ENCODE peak calls at places on chromosome 1, in nine cellular contexts. R is stimulated activated CD8-positive, alpha-beta memory T cell treated with anti-CD3 and anti-CD28 coated beads, Interleukin-15, amount 100 ng/mL, for 24 hours; S is left ventricle myocardium inferior; L is cardiac muscle cell; W is activated T-cell treated with anti-CD3 and anti-CD28 coated beads, Interleukin-2, amount 50 U/mL, for 4 hours; Y is left ventricle myocardium superior; H is heart right ventricle; I is HCEC 1CT; G is WERI-Rb-1. M is an unnamed sample.

GRCh38 chr1:228048120-228048519 is 34.4 kb upstream of the ARF1 start:
- DNase-seq in S (no peak), H (no peak), G (no peak), L (no peak), I (no peak), R (no peak), Y (peak; percentile 10), W (no peak), M (no peak)

GRCh38 chr1:231806623-231807470 is 180.3 kb downstream of the DISC1 start:
- DNase-seq in R (no peak), Y (peak; percentile 60), L (peak; percentile 81), S (peak; percentile 34), H (no peak), G (peak; percentile 84), I (peak; percentile 9), W (no peak), M (peak; percentile 70)

GRCh38 chr1:178267646-178268094 is 173.8 kb downstream of the RASAL2 start:
- DNase-seq in L (no peak), W (no peak), I (peak; percentile 65), G (no peak), R (no peak), H (no peak), Y (no peak), S (no peak), M (no peak)

GRCh38 chr1:64686828-64687724 is 57.8 kb upstream of the RAVER2 start:
- DNase-seq in I (peak; percentile 66), R (no peak), S (no peak), H (peak; percentile 19), Y (no peak), L (peak; percentile 45), W (no peak), G (peak; percentile 16), M (no peak)

GRCh38 chr1:156420209-156421061 is 51.4 kb downstream of the RHBG start:
- DNase-seq in I (no peak), H (no peak), G (no peak), W (peak; percentile 36), S (no peak), Y (no peak), L (no peak), R (no peak), M (no peak)

GRCh38 chr1:29903767-29904166 is 667.4 kb downstream of the PTPRU start:
- DNase-seq in S (no peak), W (no peak), L (no peak), I (no peak), R (no peak), H (no peak), G (no peak), Y (no peak), M (no peak)

GRCh38 chr1:53022179-53022578 is 39.8 kb upstream of the PODN start:
- DNase-seq in L (no peak), I (no peak), Y (no peak), G (no peak), H (no peak), S (no peak), R (no peak), W (no peak), M (no peak)

GRCh38 chr1:87449348-87449963 is 120.8 kb downstream of the LMO4 start:
- DNase-seq in S (peak; percentile 36), I (no peak), Y (peak; percentile 43), R (no peak), L (peak; percentile 42), H (peak; percentile 76), W (no peak), G (no peak), M (no peak)

GRCh38 chr1:163171826-163172225 is 30.9 kb downstream of the RGS5 start:
- DNase-seq in Y (no peak), R (no peak), H (no peak), G (no peak), I (no peak), S (no peak), L (no peak), W (no peak), M (no peak)

GRCh38 chr1:157105988-157106812 is 6.6 kb upstream of the ETV3L start:
- DNase-seq in W (no peak), R (no peak), Y (peak; percentile 48), L (no peak), I (peak; percentile 92), G (peak; percentile 57), H (peak; percentile 23), S (no peak), M (no peak)

GRCh38 chr1:109493227-109493626 is 667 bp upstream of the CYB561D1 start:
- DNase-seq in I (no peak), L (no peak), Y (no peak), G (no peak), R (no peak), W (no peak), S (no peak), H (no peak), M (no peak)

GRCh38 chr1:152110365-152110859 is 4.8 kb downstream of the TCHH start:
- DNase-seq in G (peak; percentile 34), H (no peak), Y (peak; percentile 34), W (no peak), R (no peak), S (peak; percentile 15), I (peak; percentile 67), L (no peak), M (peak; percentile 70)

GRCh38 chr1:46220808-46221207 is 17.7 kb downstream of the LURAP1 start:
- DNase-seq in R (no peak), W (no peak), L (no peak), Y (no peak), G (peak; percentile 32), I (no peak), S (no peak), H (no peak), M (no peak)

GRCh38 chr1:242886137-242886536 is 361.6 kb upstream of the PLD5 start:
- DNase-seq in I (no peak), G (no peak), L (no peak), H (no peak), Y (no peak), S (no peak), W (no peak), R (no peak), M (no peak)

GRCh38 chr1:165257969-165258459 is 98.5 kb downstream of the LMX1A start:
- DNase-seq in W (no peak), L (peak; percentile 86), S (peak; percentile 49), H (peak; percentile 62), G (peak; percentile 93), I (peak; percentile 4), R (peak; percentile 3), Y (peak; percentile 48), M (peak; percentile 69)